ENCODE peak calls at places on chromosomes 4 and X, in ten cellular contexts. C is heart right ventricle; N is aorta; Z is CD8-positive, alpha-beta T cell; R is cardiac muscle cell; H is Panc1; A is MM.1S; I is colonic mucosa; X is K562; P is GM23248. S is an unnamed sample.

GRCh38 chrX:74382613-74383012 is 38.7 kb upstream of the SLC16A2 start:
- DNase-seq in N (peak; percentile 79), R (peak; percentile 72), A (peak; percentile 59), H (peak; percentile 52), Z (peak; percentile 67), I (peak; percentile 75), P (peak; percentile 69), C (peak; percentile 13), X (peak; percentile 60), S (peak; percentile 75)

GRCh38 chr4:99447079-99447478 is 11.9 kb upstream of the ADH7 start:
- DNase-seq in I (no peak), C (no peak), Z (no peak), A (peak; percentile 30), P (peak; percentile 72), R (no peak), H (no peak), N (no peak), X (no peak), S (no peak)

GRCh38 chrX:100731441-100732281 is at the start of gene SYTL4:
- DNase-seq in A (no peak), H (no peak), X (peak; percentile 43), P (peak; percentile 46), R (peak; percentile 28), N (peak; percentile 55), I (peak; percentile 59), C (peak; percentile 29), Z (no peak), S (peak; percentile 28)

GRCh38 chrX:31500920-31501319 is 429.1 kb upstream of the FTHL17 start:
- DNase-seq in N (no peak), H (no peak), R (no peak), X (no peak), C (no peak), Z (no peak), A (peak; percentile 34), P (no peak), I (no peak), S (no peak)

GRCh38 chr4:16757080-16757521 is 141.3 kb downstream of the LDB2 start:
- DNase-seq in C (no peak), A (no peak), X (no peak), N (no peak), I (no peak), R (no peak), Z (no peak), P (peak; percentile 83), H (no peak), S (no peak)

GRCh38 chr4:67568820-67569219 is 10.3 kb downstream of the STAP1 start:
- DNase-seq in P (peak; percentile 41), X (no peak), H (no peak), C (no peak), Z (no peak), A (no peak), N (no peak), I (no peak), R (no peak), S (no peak)

GRCh38 chrX:16977771-16978170 is 31.3 kb downstream of the REPS2 start:
- DNase-seq in C (no peak), R (no peak), I (no peak), X (no peak), N (no peak), P (no peak), Z (no peak), H (no peak), A (no peak), S (no peak)

GRCh38 chr4:153146031-153146430 is 58.2 kb upstream of the TRIM2 start:
- DNase-seq in N (no peak), Z (no peak), P (no peak), I (no peak), H (no peak), R (no peak), A (no peak), X (no peak), C (no peak), S (no peak)

DNA sequence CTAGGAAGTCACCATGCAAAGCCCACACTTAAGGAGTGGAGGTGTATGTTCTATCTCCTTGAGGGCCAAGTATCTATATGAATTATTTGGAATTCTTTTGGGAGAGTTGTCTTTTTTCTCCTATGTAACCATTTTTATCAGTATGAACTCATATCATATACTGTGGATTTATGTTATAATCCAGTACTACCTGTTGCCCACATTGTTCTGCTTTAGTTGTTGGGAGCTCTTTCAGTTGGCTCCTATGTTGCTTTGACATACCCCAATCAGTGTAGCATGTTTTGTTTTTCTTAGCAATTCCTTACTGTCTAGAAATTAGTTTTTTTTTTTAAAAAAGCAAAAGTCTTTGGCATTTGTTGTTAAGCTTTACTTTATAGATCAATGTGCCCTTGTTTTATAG is 13.0 kb downstream of the UCHL1 start:
- DNase-seq in Z (no peak), P (no peak), R (no peak), N (no peak), H (no peak), A (no peak), C (no peak), X (no peak), I (no peak), S (no peak)
- H3K36me3 ChIP-seq in Z (no peaks in the 10 kb centered on the region), P (peaks cover 4% of the 10 kb centered on the region), R (no peaks in the 10 kb centered on the region), N (peaks cover 2% of the 10 kb centered on the region), H (no peaks in the 10 kb centered on the region), A (peaks cover 4% of the 10 kb centered on the region), C (no peaks in the 10 kb centered on the region), X (no peaks in the 10 kb centered on the region), I (no peaks in the 10 kb centered on the region), S (no peaks in the 10 kb centered on the region)

GRCh38 chrX:298993-299392 is 17.8 kb downstream of the PLCXD1 start:
- DNase-seq in X (no peak), Z (no peak), P (no peak), A (no peak), R (no peak), N (peak; percentile 46), H (no peak), I (no peak), C (no peak), S (no peak)
- H3K36me3 ChIP-seq in X (peaks cover 56% of the 10 kb centered on the region), Z (peaks cover 5% of the 10 kb centered on the region), P (peaks cover 6% of the 10 kb centered on the region), A (no peaks in the 10 kb centered on the region), R (peaks cover 14% of the 10 kb centered on the region), N (peaks cover 2% of the 10 kb centered on the region), H (peaks cover 4% of the 10 kb centered on the region), I (no peaks in the 10 kb centered on the region), C (peaks cover 65% of the 10 kb centered on the region), S (peaks cover 76% of the 10 kb centered on the region)

GRCh38 chr4:87133183-87133582 is 87.2 kb downstream of the KLHL8 start:
- DNase-seq in P (no peak), I (no peak), N (no peak), X (no peak), R (peak; percentile 18), H (no peak), C (no peak), Z (no peak), A (no peak), S (no peak)

GRCh38 chr4:87129681-87130080 is 90.7 kb downstream of the KLHL8 start:
- DNase-seq in C (no peak), X (no peak), R (no peak), H (no peak), P (no peak), N (no peak), A (no peak), Z (no peak), I (no peak), S (no peak)

GRCh38 chr4:87132035-87132434 is 88.4 kb downstream of the KLHL8 start:
- DNase-seq in P (no peak), C (no peak), H (no peak), I (no peak), A (no peak), Z (no peak), R (no peak), X (no peak), N (no peak), S (no peak)

GRCh38 chr4:87130482-87130881 is 89.9 kb downstream of the KLHL8 start:
- DNase-seq in A (no peak), H (no peak), R (no peak), P (no peak), I (no peak), X (no peak), Z (no peak), C (no peak), N (no peak), S (no peak)

DNA sequence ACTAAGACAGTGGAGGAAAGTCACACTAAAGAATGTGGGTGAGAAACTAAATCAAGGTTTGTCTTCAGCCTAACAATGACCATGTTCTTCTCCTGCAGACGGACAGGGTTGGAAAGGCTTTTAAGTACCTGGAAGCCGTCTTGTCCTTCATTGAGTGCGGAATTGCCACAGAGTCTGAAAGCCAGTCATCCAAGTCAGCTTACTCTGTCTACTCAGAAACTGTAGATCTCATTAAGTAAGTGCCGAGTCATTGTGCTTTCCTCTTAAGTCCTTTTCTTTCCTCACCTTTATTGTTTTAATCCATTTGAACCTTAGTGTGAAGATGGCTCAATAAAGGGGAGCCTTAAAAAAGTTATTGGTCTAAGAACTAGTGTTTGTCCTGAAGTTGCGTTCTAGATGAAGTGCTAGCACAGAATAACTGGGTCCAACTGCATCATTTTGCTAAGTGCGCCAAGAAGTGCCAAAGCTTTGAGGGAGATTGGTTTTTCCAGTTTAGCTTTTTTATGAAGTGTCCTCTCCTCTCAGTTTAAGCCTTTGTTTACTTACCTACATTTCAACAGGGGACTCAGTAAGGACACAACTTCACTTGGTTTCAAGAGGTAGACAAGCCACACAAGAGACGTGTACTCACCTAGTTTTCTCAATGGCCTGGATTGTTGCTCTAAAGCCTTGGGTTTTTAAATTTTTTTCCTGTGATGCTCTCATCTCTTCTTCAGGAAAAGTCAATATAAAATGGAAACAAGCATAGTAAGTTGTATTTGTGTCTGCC is 89.2 kb downstream of the KLHL8 start:
- DNase-seq in C (no peak), I (no peak), H (no peak), A (no peak), X (no peak), P (no peak), Z (no peak), N (no peak), R (no peak), S (no peak)
- H3K36me3 ChIP-seq in C (peaks cover 100% of the 10 kb centered on the region), I (peaks cover 17% of the 10 kb centered on the region), H (no peaks in the 10 kb centered on the region), A (peaks cover 24% of the 10 kb centered on the region), X (peaks cover 96% of the 10 kb centered on the region), P (peaks cover 50% of the 10 kb centered on the region), Z (peaks cover 31% of the 10 kb centered on the region), N (peaks cover 1% of the 10 kb centered on the region), R (peaks cover 44% of the 10 kb centered on the region), S (peaks cover 6% of the 10 kb centered on the region)

GRCh38 chr4:39770969-39771724 is 73.2 kb downstream of the UBE2K start:
- DNase-seq in P (no peak), I (no peak), A (no peak), Z (no peak), X (no peak), R (no peak), N (no peak), C (no peak), H (no peak), S (no peak)
- H3K36me3 ChIP-seq in P (peaks cover 16% of the 10 kb centered on the region), I (no peaks in the 10 kb centered on the region), A (no peaks in the 10 kb centered on the region), Z (peaks cover 9% of the 10 kb centered on the region), X (peaks cover 67% of the 10 kb centered on the region), R (peaks cover 17% of the 10 kb centered on the region), N (no peaks in the 10 kb centered on the region), C (peaks cover 83% of the 10 kb centered on the region), H (no peaks in the 10 kb centered on the region), S (no peaks in the 10 kb centered on the region)

DNA sequence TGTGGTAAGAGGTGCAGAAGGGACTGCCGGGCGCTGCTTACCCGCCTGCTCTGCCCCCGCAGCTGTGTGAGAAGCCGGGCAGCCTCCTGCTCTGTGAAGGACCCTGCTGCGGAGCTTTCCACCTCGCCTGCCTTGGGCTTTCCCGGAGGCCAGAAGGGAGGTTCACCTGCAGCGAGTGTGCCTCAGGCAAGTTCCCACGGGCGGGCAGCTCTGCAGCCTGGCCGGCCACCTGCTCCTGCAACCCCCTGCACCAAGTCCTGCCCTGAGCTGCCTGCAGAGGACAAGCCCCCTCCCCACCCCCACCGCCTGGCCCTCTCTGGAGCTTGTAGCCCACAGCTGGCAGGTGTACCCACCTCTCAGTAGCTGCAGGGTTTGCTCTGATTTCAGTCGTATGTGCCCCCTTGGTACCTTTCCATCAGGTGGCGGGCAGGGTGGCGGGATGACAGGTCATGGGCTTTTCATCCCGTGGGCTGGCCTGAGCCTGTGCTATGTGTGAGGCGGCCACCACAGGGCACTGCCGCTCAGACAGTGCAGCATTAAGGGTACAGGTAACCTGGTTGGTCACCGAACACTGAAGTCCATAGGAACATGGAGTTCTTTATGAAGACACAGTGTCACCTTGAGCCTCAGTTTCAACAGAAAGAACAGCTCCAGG is 56.6 kb downstream of the NELFA start:
- DNase-seq in C (no peak), A (no peak), H (no peak), Z (no peak), N (no peak), X (no peak), R (no peak), P (no peak), I (no peak), S (no peak)
- H3K36me3 ChIP-seq in C (peaks cover 87% of the 10 kb centered on the region), A (peaks cover 11% of the 10 kb centered on the region), H (peaks cover 2% of the 10 kb centered on the region), Z (no peaks in the 10 kb centered on the region), N (peaks cover 6% of the 10 kb centered on the region), X (peaks cover 93% of the 10 kb centered on the region), R (peaks cover 24% of the 10 kb centered on the region), P (peaks cover 12% of the 10 kb centered on the region), I (peaks cover 15% of the 10 kb centered on the region), S (no peaks in the 10 kb centered on the region)

S was measured in tibial nerve.